ENCODE peak calls at places on chromosomes 2 and 18, in six cellular contexts. One of them, this sample, is unnamed.

GRCh38 chr2:212863185-212863588 is 288.2 kb downstream of the IKZF2 start:
- DNase-seq in retina: no peak
- DNase-seq in SK-N-MC: no peak
- DNase-seq in heart left ventricle: no peak
- DNase-seq in epithelial cell of esophagus: peak; percentile 62
- DNase-seq in left cardiac atrium: no peak
- DNase-seq in this sample: peak; percentile 15

GRCh38 chr18:31500161-31500688 is 2.2 kb downstream of the DSG2 start:
- DNase-seq in retina: no peak
- DNase-seq in SK-N-MC: no peak
- DNase-seq in heart left ventricle: no peak
- DNase-seq in epithelial cell of esophagus: no peak
- DNase-seq in left cardiac atrium: no peak
- DNase-seq in this sample: no peak

GRCh38 chr2:85600235-85600575 is 2.3 kb downstream of the TMEM150A start:
- DNase-seq in retina: no peak
- DNase-seq in SK-N-MC: no peak
- DNase-seq in heart left ventricle: no peak
- DNase-seq in epithelial cell of esophagus: no peak
- DNase-seq in left cardiac atrium: no peak
- DNase-seq in this sample: no peak

GRCh38 chr2:168002021-168002553 is 245.3 kb downstream of the STK39 start:
- DNase-seq in retina: no peak
- DNase-seq in SK-N-MC: no peak
- DNase-seq in heart left ventricle: no peak
- DNase-seq in epithelial cell of esophagus: peak; percentile 42
- DNase-seq in left cardiac atrium: no peak
- DNase-seq in this sample: no peak

GRCh38 chr2:161044095-161044874 is 115.9 kb upstream of the TANK start:
- DNase-seq in retina: no peak
- DNase-seq in SK-N-MC: no peak
- DNase-seq in heart left ventricle: no peak
- DNase-seq in epithelial cell of esophagus: no peak
- DNase-seq in left cardiac atrium: no peak
- DNase-seq in this sample: no peak

GRCh38 chr2:239600650-239601049 is 199.8 kb upstream of the HDAC4 start:
- DNase-seq in retina: no peak
- DNase-seq in SK-N-MC: no peak
- DNase-seq in heart left ventricle: peak; percentile 9
- DNase-seq in epithelial cell of esophagus: no peak
- DNase-seq in left cardiac atrium: no peak
- DNase-seq in this sample: no peak

GRCh38 chr2:85978883-85979780 is 90.3 kb upstream of the ST3GAL5 start:
- DNase-seq in retina: no peak
- DNase-seq in SK-N-MC: no peak
- DNase-seq in heart left ventricle: no peak
- DNase-seq in epithelial cell of esophagus: no peak
- DNase-seq in left cardiac atrium: no peak
- DNase-seq in this sample: no peak

GRCh38 chr2:186588421-186588820 is 1.4 kb upstream of the ITGAV start:
- DNase-seq in retina: no peak
- DNase-seq in SK-N-MC: no peak
- DNase-seq in heart left ventricle: no peak
- DNase-seq in epithelial cell of esophagus: no peak
- DNase-seq in left cardiac atrium: no peak
- DNase-seq in this sample: no peak

GRCh38 chr18:44941519-44941918 is 260.8 kb downstream of the SETBP1 start:
- DNase-seq in retina: no peak
- DNase-seq in SK-N-MC: no peak
- DNase-seq in heart left ventricle: no peak
- DNase-seq in epithelial cell of esophagus: no peak
- DNase-seq in left cardiac atrium: no peak
- DNase-seq in this sample: no peak

GRCh38 chr2:68537872-68538271 is 70.5 kb downstream of the APLF start:
- DNase-seq in retina: no peak
- DNase-seq in SK-N-MC: no peak
- DNase-seq in heart left ventricle: no peak
- DNase-seq in epithelial cell of esophagus: no peak
- DNase-seq in left cardiac atrium: no peak
- DNase-seq in this sample: no peak

GRCh38 chr2:128589681-128590080 is 271.0 kb upstream of the HS6ST1 start:
- DNase-seq in retina: no peak
- DNase-seq in SK-N-MC: no peak
- DNase-seq in heart left ventricle: no peak
- DNase-seq in epithelial cell of esophagus: no peak
- DNase-seq in left cardiac atrium: no peak
- DNase-seq in this sample: no peak

GRCh38 chr18:77148289-77148688 is 15.7 kb upstream of the MBP start:
- DNase-seq in retina: no peak
- DNase-seq in SK-N-MC: no peak
- DNase-seq in heart left ventricle: no peak
- DNase-seq in epithelial cell of esophagus: no peak
- DNase-seq in left cardiac atrium: no peak
- DNase-seq in this sample: no peak

GRCh38 chr2:223369889-223370288 is 232.3 kb downstream of the SCG2 start:
- DNase-seq in retina: no peak
- DNase-seq in SK-N-MC: no peak
- DNase-seq in heart left ventricle: no peak
- DNase-seq in epithelial cell of esophagus: no peak
- DNase-seq in left cardiac atrium: no peak
- DNase-seq in this sample: no peak

GRCh38 chr2:198953328-198953727 is 504.4 kb downstream of the SATB2 start:
- DNase-seq in retina: no peak
- DNase-seq in SK-N-MC: no peak
- DNase-seq in heart left ventricle: no peak
- DNase-seq in epithelial cell of esophagus: no peak
- DNase-seq in left cardiac atrium: no peak
- DNase-seq in this sample: no peak

GRCh38 chr2:229261076-229261475 is 10.0 kb downstream of the PID1 start:
- DNase-seq in retina: no peak
- DNase-seq in SK-N-MC: no peak
- DNase-seq in heart left ventricle: no peak
- DNase-seq in epithelial cell of esophagus: no peak
- DNase-seq in left cardiac atrium: no peak
- DNase-seq in this sample: no peak

GRCh38 chr2:186379052-186379451 is 107.0 kb upstream of the ZC3H15 start:
- DNase-seq in retina: no peak
- DNase-seq in SK-N-MC: no peak
- DNase-seq in heart left ventricle: no peak
- DNase-seq in epithelial cell of esophagus: peak; percentile 69
- DNase-seq in left cardiac atrium: no peak
- DNase-seq in this sample: no peak

GRCh38 chr2:214358506-214358905 is 52.3 kb upstream of the VWC2L start:
- DNase-seq in retina: no peak
- DNase-seq in SK-N-MC: no peak
- DNase-seq in heart left ventricle: no peak
- DNase-seq in epithelial cell of esophagus: no peak
- DNase-seq in left cardiac atrium: no peak
- DNase-seq in this sample: no peak

GRCh38 chr2:197306691-197307030 is 3.9 kb downstream of the ANKRD44 start:
- DNase-seq in retina: no peak
- DNase-seq in SK-N-MC: no peak
- DNase-seq in heart left ventricle: peak; percentile 26
- DNase-seq in epithelial cell of esophagus: peak; percentile 45
- DNase-seq in left cardiac atrium: peak; percentile 55
- DNase-seq in this sample: no peak

GRCh38 chr2:36650031-36650430 is 46.5 kb upstream of the VIT start:
- DNase-seq in retina: no peak
- DNase-seq in SK-N-MC: no peak
- DNase-seq in heart left ventricle: no peak
- DNase-seq in epithelial cell of esophagus: peak; percentile 87
- DNase-seq in left cardiac atrium: no peak
- DNase-seq in this sample: peak; percentile 24

GRCh38 chr2:12982149-12982584 is 265.4 kb downstream of the TRIB2 start:
- DNase-seq in retina: no peak
- DNase-seq in SK-N-MC: no peak
- DNase-seq in heart left ventricle: no peak
- DNase-seq in epithelial cell of esophagus: peak; percentile 17
- DNase-seq in left cardiac atrium: no peak
- DNase-seq in this sample: no peak

GRCh38 chr18:76928179-76928868 is 106.0 kb downstream of the ZNF236 start:
- DNase-seq in retina: no peak
- DNase-seq in SK-N-MC: no peak
- DNase-seq in heart left ventricle: no peak
- DNase-seq in epithelial cell of esophagus: no peak
- DNase-seq in left cardiac atrium: no peak
- DNase-seq in this sample: no peak

GRCh38 chr2:59297829-59298228 is 1056.7 kb upstream of the FANCL start:
- DNase-seq in retina: no peak
- DNase-seq in SK-N-MC: no peak
- DNase-seq in heart left ventricle: no peak
- DNase-seq in epithelial cell of esophagus: peak; percentile 28
- DNase-seq in left cardiac atrium: no peak
- DNase-seq in this sample: no peak

GRCh38 chr18:69250305-69251151 is 150.2 kb upstream of the DOK6 start:
- DNase-seq in retina: no peak
- DNase-seq in SK-N-MC: peak; percentile 35
- DNase-seq in heart left ventricle: no peak
- DNase-seq in epithelial cell of esophagus: peak; percentile 58
- DNase-seq in left cardiac atrium: no peak
- DNase-seq in this sample: no peak

GRCh38 chr2:57893800-57894199 is 152.8 kb upstream of the VRK2 start:
- DNase-seq in retina: no peak
- DNase-seq in SK-N-MC: no peak
- DNase-seq in heart left ventricle: no peak
- DNase-seq in epithelial cell of esophagus: no peak
- DNase-seq in left cardiac atrium: no peak
- DNase-seq in this sample: no peak

GRCh38 chr2:85584354-85584856 is at the start of gene VAMP5:
- DNase-seq in retina: peak; percentile 69
- DNase-seq in SK-N-MC: no peak
- DNase-seq in heart left ventricle: peak; percentile 66
- DNase-seq in epithelial cell of esophagus: no peak
- DNase-seq in left cardiac atrium: peak; percentile 55
- DNase-seq in this sample: no peak

GRCh38 chr2:119836455-119837142 is 76.9 kb downstream of the PTPN4 start:
- DNase-seq in retina: no peak
- DNase-seq in SK-N-MC: no peak
- DNase-seq in heart left ventricle: no peak
- DNase-seq in epithelial cell of esophagus: no peak
- DNase-seq in left cardiac atrium: no peak
- DNase-seq in this sample: no peak

GRCh38 chr2:1997976-1998375 is 253.7 kb upstream of the PXDN start:
- DNase-seq in retina: no peak
- DNase-seq in SK-N-MC: no peak
- DNase-seq in heart left ventricle: no peak
- DNase-seq in epithelial cell of esophagus: no peak
- DNase-seq in left cardiac atrium: no peak
- DNase-seq in this sample: no peak

GRCh38 chr2:119704670-119705120 is 25.7 kb downstream of the TMEM177 start:
- DNase-seq in retina: no peak
- DNase-seq in SK-N-MC: no peak
- DNase-seq in heart left ventricle: no peak
- DNase-seq in epithelial cell of esophagus: no peak
- DNase-seq in left cardiac atrium: no peak
- DNase-seq in this sample: no peak

GRCh38 chr2:74206180-74206688 is 7.8 kb downstream of the MTHFD2 start:
- DNase-seq in retina: no peak
- DNase-seq in SK-N-MC: no peak
- DNase-seq in heart left ventricle: no peak
- DNase-seq in epithelial cell of esophagus: peak; percentile 62
- DNase-seq in left cardiac atrium: no peak
- DNase-seq in this sample: peak; percentile 33

GRCh38 chr2:233915133-233915532 is 2.0 kb upstream of the TRPM8 start:
- DNase-seq in retina: no peak
- DNase-seq in SK-N-MC: no peak
- DNase-seq in heart left ventricle: no peak
- DNase-seq in epithelial cell of esophagus: peak; percentile 16
- DNase-seq in left cardiac atrium: no peak
- DNase-seq in this sample: no peak

GRCh38 chr2:203631068-203631757 is 75.2 kb upstream of the CD28 start:
- DNase-seq in retina: no peak
- DNase-seq in SK-N-MC: no peak
- DNase-seq in heart left ventricle: no peak
- DNase-seq in epithelial cell of esophagus: no peak
- DNase-seq in left cardiac atrium: no peak
- DNase-seq in this sample: no peak

GRCh38 chr2:95386031-95386430 is 16.5 kb upstream of the FAHD2A start:
- DNase-seq in retina: no peak
- DNase-seq in SK-N-MC: no peak
- DNase-seq in heart left ventricle: no peak
- DNase-seq in epithelial cell of esophagus: no peak
- DNase-seq in left cardiac atrium: no peak
- DNase-seq in this sample: no peak

GRCh38 chr2:32264422-32265149 is at the start of gene NLRC4:
- DNase-seq in retina: no peak
- DNase-seq in SK-N-MC: no peak
- DNase-seq in heart left ventricle: no peak
- DNase-seq in epithelial cell of esophagus: no peak
- DNase-seq in left cardiac atrium: no peak
- DNase-seq in this sample: no peak

GRCh38 chr2:237593596-237594310 is 3.2 kb upstream of the RAB17 start:
- DNase-seq in retina: no peak
- DNase-seq in SK-N-MC: no peak
- DNase-seq in heart left ventricle: no peak
- DNase-seq in epithelial cell of esophagus: no peak
- DNase-seq in left cardiac atrium: no peak
- DNase-seq in this sample: no peak

GRCh38 chr2:234880551-234881211 is 71.1 kb upstream of the SH3BP4 start:
- DNase-seq in retina: no peak
- DNase-seq in SK-N-MC: no peak
- DNase-seq in heart left ventricle: no peak
- DNase-seq in epithelial cell of esophagus: peak; percentile 97
- DNase-seq in left cardiac atrium: no peak
- DNase-seq in this sample: no peak

GRCh38 chr2:131520526-131520925 is 7.2 kb upstream of the CCDC74A start:
- DNase-seq in retina: no peak
- DNase-seq in SK-N-MC: no peak
- DNase-seq in heart left ventricle: no peak
- DNase-seq in epithelial cell of esophagus: no peak
- DNase-seq in left cardiac atrium: no peak
- DNase-seq in this sample: no peak

GRCh38 chr2:128552806-128553551 is 234.3 kb upstream of the HS6ST1 start:
- DNase-seq in retina: no peak
- DNase-seq in SK-N-MC: no peak
- DNase-seq in heart left ventricle: no peak
- DNase-seq in epithelial cell of esophagus: no peak
- DNase-seq in left cardiac atrium: no peak
- DNase-seq in this sample: no peak

This sample was measured in K562.